ENCODE peak calls at places on chromosomes 2 and 18, in five cellular contexts. One of them, this sample, is unnamed.

GRCh38 chr2:201938151-201938815 is 95.4 kb upstream of the FZD7 start:
- DNase-seq in AG10803: peak; percentile 44
- DNase-seq in pons: no peak
- DNase-seq in GM23248: peak; percentile 62
- DNase-seq in midbrain: no peak
- DNase-seq in this sample: peak; percentile 15

GRCh38 chr2:184598313-184599053 is at the start of gene ZNF804A:
- DNase-seq in AG10803: peak; percentile 16
- DNase-seq in pons: peak; percentile 28
- DNase-seq in GM23248: peak; percentile 80
- DNase-seq in midbrain: peak; percentile 44
- DNase-seq in this sample: peak; percentile 61

GRCh38 chr18:10293966-10294365 is 160.5 kb upstream of the APCDD1 start:
- DNase-seq in AG10803: no peak
- DNase-seq in pons: no peak
- DNase-seq in GM23248: no peak
- DNase-seq in midbrain: no peak
- DNase-seq in this sample: no peak

GRCh38 chr2:70978388-70979357 is at the start of gene ANKRD53:
- DNase-seq in AG10803: peak; percentile 31
- DNase-seq in pons: no peak
- DNase-seq in GM23248: peak; percentile 77
- DNase-seq in midbrain: no peak
- DNase-seq in this sample: no peak

GRCh38 chr2:131105950-131106801 is 1.0 kb downstream of the PLEKHB2 start:
- DNase-seq in AG10803: peak; percentile 68
- DNase-seq in pons: peak; percentile 57
- DNase-seq in GM23248: peak; percentile 84
- DNase-seq in midbrain: no peak
- DNase-seq in this sample: peak; percentile 44

GRCh38 chr2:236568068-236568921 is 1.3 kb upstream of the ACKR3 start:
- DNase-seq in AG10803: peak; percentile 23
- DNase-seq in pons: peak; percentile 22
- DNase-seq in GM23248: peak; percentile 63
- DNase-seq in midbrain: peak; percentile 35
- DNase-seq in this sample: no peak

GRCh38 chr2:219574509-219575311 is 2.6 kb downstream of the INHA start:
- DNase-seq in AG10803: no peak
- DNase-seq in pons: no peak
- DNase-seq in GM23248: no peak
- DNase-seq in midbrain: no peak
- DNase-seq in this sample: no peak

GRCh38 chr2:96146881-96147592 is 1.8 kb upstream of the DUSP2 start:
- DNase-seq in AG10803: no peak
- DNase-seq in pons: no peak
- DNase-seq in GM23248: peak; percentile 45
- DNase-seq in midbrain: no peak
- DNase-seq in this sample: peak; percentile 46

GRCh38 chr2:37585982-37586621 is 85.3 kb downstream of the CDC42EP3 start:
- DNase-seq in AG10803: peak; percentile 95
- DNase-seq in pons: peak; percentile 16
- DNase-seq in GM23248: peak; percentile 96
- DNase-seq in midbrain: no peak
- DNase-seq in this sample: peak; percentile 95

GRCh38 chr2:170336916-170337315 is 159.0 kb downstream of the MYO3B start:
- DNase-seq in AG10803: no peak
- DNase-seq in pons: no peak
- DNase-seq in GM23248: no peak
- DNase-seq in midbrain: no peak
- DNase-seq in this sample: no peak

GRCh38 chr2:186576614-186577013 is 13.2 kb upstream of the ITGAV start:
- DNase-seq in AG10803: peak; percentile 63
- DNase-seq in pons: peak; percentile 67
- DNase-seq in GM23248: peak; percentile 80
- DNase-seq in midbrain: no peak
- DNase-seq in this sample: peak; percentile 65

GRCh38 chr2:236847023-236847422 is 238.7 kb upstream of the COPS8 start:
- DNase-seq in AG10803: no peak
- DNase-seq in pons: no peak
- DNase-seq in GM23248: no peak
- DNase-seq in midbrain: no peak
- DNase-seq in this sample: no peak

GRCh38 chr2:15588329-15588919 is 3.2 kb upstream of the DDX1 start:
- DNase-seq in AG10803: peak; percentile 56
- DNase-seq in pons: peak; percentile 65
- DNase-seq in GM23248: peak; percentile 71
- DNase-seq in midbrain: peak; percentile 56
- DNase-seq in this sample: peak; percentile 59

GRCh38 chr2:47169784-47170183 is 14.7 kb upstream of the STPG4 start:
- DNase-seq in AG10803: no peak
- DNase-seq in pons: no peak
- DNase-seq in GM23248: no peak
- DNase-seq in midbrain: no peak
- DNase-seq in this sample: no peak

GRCh38 chr2:121699421-121700328 is 37.0 kb downstream of the NIFK start:
- DNase-seq in AG10803: peak; percentile 76
- DNase-seq in pons: peak; percentile 15
- DNase-seq in GM23248: peak; percentile 95
- DNase-seq in midbrain: no peak
- DNase-seq in this sample: peak; percentile 43

GRCh38 chr2:26486789-26487188 is 8.9 kb upstream of the OTOF start:
- DNase-seq in AG10803: no peak
- DNase-seq in pons: no peak
- DNase-seq in GM23248: no peak
- DNase-seq in midbrain: no peak
- DNase-seq in this sample: no peak

GRCh38 chr18:331231-331771 is 63.5 kb upstream of the THOC1 start:
- DNase-seq in AG10803: peak; percentile 76
- DNase-seq in pons: peak; percentile 68
- DNase-seq in GM23248: no peak
- DNase-seq in midbrain: peak; percentile 26
- DNase-seq in this sample: peak; percentile 22

GRCh38 chr2:170354409-170354808 is 176.5 kb downstream of the MYO3B start:
- DNase-seq in AG10803: no peak
- DNase-seq in pons: no peak
- DNase-seq in GM23248: no peak
- DNase-seq in midbrain: no peak
- DNase-seq in this sample: no peak

GRCh38 chr18:34710430-34711386 is 610 bp downstream of the DTNA start:
- DNase-seq in AG10803: peak; percentile 89
- DNase-seq in pons: peak; percentile 82
- DNase-seq in GM23248: peak; percentile 67
- DNase-seq in midbrain: peak; percentile 54
- DNase-seq in this sample: peak; percentile 66

GRCh38 chr2:112621792-112622527 is 23.8 kb upstream of the SLC20A1 start:
- DNase-seq in AG10803: peak; percentile 85
- DNase-seq in pons: no peak
- DNase-seq in GM23248: peak; percentile 87
- DNase-seq in midbrain: no peak
- DNase-seq in this sample: peak; percentile 94

GRCh38 chr2:102662861-102663260 is 43.5 kb downstream of the SLC9A2 start:
- DNase-seq in AG10803: no peak
- DNase-seq in pons: no peak
- DNase-seq in GM23248: no peak
- DNase-seq in midbrain: no peak
- DNase-seq in this sample: no peak

GRCh38 chr2:169676850-169677249 is 17.4 kb downstream of the CFAP210 start:
- DNase-seq in AG10803: no peak
- DNase-seq in pons: no peak
- DNase-seq in GM23248: no peak
- DNase-seq in midbrain: no peak
- DNase-seq in this sample: no peak

This sample was measured in fibroblast of the aortic adventitia.